ENCODE peak calls at places on chromosomes 2 and 18, in seven cellular contexts. H is HFFc6, X is NCI-H1105 treated with DMSO at 0.1 percent for 48 hours, J is neural crest cell, Q is NAMALWA, O is NCI-H345, W is mesothelial cell of epicardium. T is an unnamed sample.

GRCh38 chr2:199870581-199870980 is 19.6 kb upstream of the FTCDNL1 start:
- DNase-seq in X (no peak), O (no peak), Q (no peak), W (no peak), J (no peak), H (no peak), T (no peak)

GRCh38 chr18:46050268-46050667 is 21.8 kb downstream of the PSTPIP2 start:
- DNase-seq in X (no peak), J (no peak), O (no peak), H (no peak), W (no peak), Q (no peak), T (no peak)

GRCh38 chr2:57343391-57344006 is 703.1 kb upstream of the VRK2 start:
- DNase-seq in H (no peak), O (no peak), Q (no peak), W (no peak), J (no peak), X (peak; percentile 7), T (no peak)

GRCh38 chr2:145460151-145460550 is 940.2 kb upstream of the ZEB2 start:
- DNase-seq in O (no peak), H (peak; percentile 2), X (no peak), J (no peak), W (no peak), Q (no peak), T (no peak)

GRCh38 chr18:47992903-47993302 is 62.4 kb upstream of the SMAD2 start:
- DNase-seq in W (no peak), X (no peak), H (no peak), Q (no peak), O (no peak), J (no peak), T (no peak)

GRCh38 chr2:28477645-28478044 is 18.2 kb upstream of the PLB1 start:
- DNase-seq in O (no peak), J (no peak), X (no peak), H (no peak), Q (no peak), W (peak; percentile 24), T (no peak)

GRCh38 chr2:64565358-64565757 is 41.2 kb downstream of the AFTPH start:
- DNase-seq in Q (no peak), J (no peak), W (no peak), O (no peak), H (no peak), X (no peak), T (no peak)

GRCh38 chr2:122412360-122412759 is 656.9 kb downstream of the TSN start:
- DNase-seq in J (no peak), O (no peak), Q (no peak), H (no peak), W (no peak), X (peak; percentile 44), T (no peak)

GRCh38 chr2:45008296-45009129 is 739 bp downstream of the SIX2 start:
- DNase-seq in H (no peak), Q (no peak), O (peak; percentile 57), X (peak; percentile 4), W (no peak), J (no peak), T (peak; percentile 74)

GRCh38 chr18:46632401-46633089 is 24.5 kb downstream of the LOXHD1 start:
- DNase-seq in X (no peak), O (no peak), J (no peak), H (peak; percentile 10), W (peak; percentile 34), Q (no peak), T (no peak)